ENCODE peak calls at places on chromosomes 3 and 15, in six cellular contexts. O is fibroblast of lung, U is gastrocnemius medialis, V is BJ, T is psoas muscle, I is tibial nerve. P is an unnamed sample. For H3K36me3, the result is how much of the 10 kb centered on the place peaks cover.

GRCh38 chr3:194714564-194714963 is 28.9 kb downstream of the FAM43A start:
- DNase-seq in V (no peak), I (no peak), T (no peak), O (no peak), U (no peak), P (no peak)

GRCh38 chr15:94412979-94413741 is 181.8 kb downstream of the MCTP2 start:
- DNase-seq in O (peak), I (no peak), V (no peak), U (no peak), T (no peak), P (no peak)

GRCh38 chr3:44418549-44418948 is 58.9 kb downstream of the ZNF445 start:
- DNase-seq in O (no peak), U (no peak), T (no peak), V (no peak), I (no peak), P (no peak)

GRCh38 chr3:23263796-23264195 is 60.7 kb downstream of the UBE2E2 start:
- DNase-seq in I (no peak), U (no peak), T (no peak), V (no peak), O (peak), P (no peak)

GRCh38 chr15:40739854-40740253 is 15.2 kb downstream of the RMDN3 start:
- DNase-seq in V (no peak), I (no peak), T (no peak), O (no peak), U (no peak), P (no peak)

GRCh38 chr15:25710184-25710583 is 152.9 kb downstream of the ATP10A start:
- DNase-seq in U (no peak), T (peak), V (no peak), I (no peak), O (no peak), P (no peak)

GRCh38 chr3:139728414-139728813 is 50.6 kb upstream of the NMNAT3 start:
- DNase-seq in T (no peak), U (no peak), V (no peak), I (no peak), O (peak), P (no peak)

GRCh38 chr15:32918481-32919026 is 200.8 kb downstream of the GREM1 start:
- DNase-seq in I (no peak), T (no peak), V (no peak), U (no peak), O (no peak), P (no peak)

GRCh38 chr3:134846943-134847342 is 51.9 kb downstream of the EPHB1 start:
- DNase-seq in T (no peak), V (peak), O (peak), I (no peak), U (no peak), P (peak)

GRCh38 chr3:39808467-39809180 is 785 bp upstream of the MYRIP start:
- DNase-seq in T (no peak), V (no peak), U (no peak), I (no peak), O (no peak), P (no peak)

GRCh38 chr15:67832031-67832551 is 6.8 kb downstream of the SKOR1 start:
- DNase-seq in V (no peak), O (no peak), I (no peak), T (no peak), U (no peak), P (no peak)

GRCh38 chr3:11603628-11604027 is 40.1 kb downstream of the VGLL4 start:
- DNase-seq in V (peak), U (no peak), T (peak), O (peak), I (peak), P (no peak)

GRCh38 chr3:141373768-141374526 is 5.6 kb downstream of the ZBTB38 start:
- DNase-seq in T (no peak), U (no peak), I (no peak), O (peak), V (no peak), P (no peak)

GRCh38 chr3:174439621-174440349 is 419.3 kb upstream of the NAALADL2 start:
- DNase-seq in V (peak), T (peak), U (no peak), I (no peak), O (peak), P (peak)

GRCh38 chr3:24830230-24831152 is 335.8 kb upstream of the THRB start:
- DNase-seq in O (no peak), I (no peak), T (peak), V (no peak), U (no peak), P (no peak)

GRCh38 chr3:13543251-13543650 is 5.7 kb upstream of the FBLN2 start:
- DNase-seq in V (peak), I (peak), T (peak), O (peak), U (peak), P (no peak)

GRCh38 chr3:126130981-126131750 is 47.2 kb upstream of the SLC41A3 start:
- DNase-seq in U (no peak), O (no peak), I (no peak), T (peak), V (no peak), P (no peak)

GRCh38 chr3:152097770-152098169 is 171.0 kb upstream of the MBNL1 start:
- DNase-seq in T (no peak), V (no peak), U (no peak), I (no peak), O (no peak), P (no peak)

GRCh38 chr3:31762888-31763351 is 218.1 kb downstream of the OSBPL10 start:
- DNase-seq in I (no peak), T (no peak), O (peak), V (no peak), U (no peak), P (peak)

GRCh38 chr3:139917226-139917785 is 17.7 kb upstream of the CLSTN2 start:
- DNase-seq in U (no peak), V (no peak), T (no peak), I (no peak), O (no peak), P (no peak)

GRCh38 chr3:120875989-120876388 is 32.0 kb upstream of the STXBP5L start:
- DNase-seq in V (no peak), O (peak), T (no peak), I (no peak), U (no peak), P (no peak)

GRCh38 chr3:128496602-128497304 is 3.8 kb upstream of the GATA2 start:
- DNase-seq in I (no peak), U (no peak), V (no peak), O (peak), T (peak), P (no peak)

GRCh38 chr3:50494136-50494535 is 9.3 kb downstream of the CACNA2D2 start:
- DNase-seq in V (no peak), I (no peak), T (no peak), O (no peak), U (no peak), P (no peak)

GRCh38 chr3:124362418-124362817 is 367.8 kb upstream of the UMPS start:
- DNase-seq in I (no peak), T (no peak), U (no peak), V (no peak), O (no peak), P (no peak)

GRCh38 chr3:111338059-111338698 is 203.8 kb upstream of the CD96 start:
- DNase-seq in V (no peak), I (peak), O (peak), T (no peak), U (no peak), P (peak)

GRCh38 chr3:69385033-69385722 is 710 bp downstream of the FRMD4B start:
- DNase-seq in T (no peak), I (no peak), V (no peak), O (no peak), U (no peak), P (no peak)

GRCh38 chr3:47347217-47347801 is 33.5 kb upstream of the PTPN23 start:
- DNase-seq in I (no peak), V (peak), O (peak), U (no peak), T (no peak), P (no peak)

GRCh38 chr15:73052679-73053397 is 575 bp downstream of the NEO1 start:
- DNase-seq in O (peak), T (peak), U (peak), V (no peak), I (peak), P (no peak)

GRCh38 chr15:53072077-53072476 is 281.9 kb upstream of the ONECUT1 start:
- DNase-seq in U (no peak), I (no peak), T (peak), V (no peak), O (peak), P (peak)

GRCh38 chr15:29268706-29269484 is 727 bp downstream of the NSMCE3 start:
- DNase-seq in I (no peak), T (peak), U (no peak), V (no peak), O (peak), P (no peak)

GRCh38 chr3:80643421-80643820 is 875.6 kb upstream of the ROBO1 start:
- DNase-seq in U (no peak), O (no peak), T (no peak), V (no peak), I (no peak), P (no peak)

GRCh38 chr3:156448300-156448699 is 106.6 kb downstream of the SSR3 start:
- DNase-seq in I (no peak), U (no peak), V (no peak), O (peak), T (no peak), P (no peak)

GRCh38 chr15:64673866-64674265 is 101.5 kb downstream of the RBPMS2 start:
- DNase-seq in T (no peak), V (no peak), O (no peak), I (no peak), U (no peak), P (no peak)

GRCh38 chr3:183275418-183275817 is 22.4 kb downstream of the B3GNT5 start:
- DNase-seq in V (no peak), O (peak), U (no peak), T (no peak), I (no peak), P (no peak)

DNA sequence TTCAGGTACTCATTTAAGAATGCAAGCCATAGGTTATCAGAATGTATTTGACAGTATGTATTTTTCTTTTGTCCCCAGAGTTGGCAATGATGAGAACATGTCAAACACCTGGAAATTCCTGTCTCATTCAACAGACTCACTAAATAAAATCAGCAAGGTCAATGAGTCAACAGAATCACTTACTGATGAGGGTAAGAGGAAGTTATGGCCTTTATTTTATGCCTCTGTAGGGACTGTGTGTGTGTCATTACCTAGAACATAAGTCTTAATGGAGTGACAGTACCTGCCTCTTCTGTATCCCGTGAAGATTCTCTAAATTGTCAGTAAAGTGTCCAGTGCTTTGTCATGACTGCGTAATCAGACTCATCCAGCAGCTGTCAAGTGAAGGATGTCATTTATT is 77.5 kb downstream of the KLHL25 start:
- DNase-seq in V (no peak), U (no peak), T (no peak), I (no peak), O (no peak), P (no peak)
- H3K36me3 ChIP-seq in V (under half), U (half or more), T (under half), I (under half), O (under half), P (under half)

GRCh38 chr15:71362556-71362955 is 247.3 kb downstream of the THSD4 start:
- DNase-seq in I (no peak), T (no peak), O (no peak), U (no peak), V (no peak), P (no peak)
- H3K36me3 ChIP-seq in I (under half), T (under half), O (under half), U (under half), V (under half), P (under half)

GRCh38 chr15:39077998-39078397 is 502.9 kb upstream of the THBS1 start:
- DNase-seq in O (no peak), T (no peak), U (no peak), V (no peak), I (no peak), P (no peak)

GRCh38 chr15:39075756-39076341 is 505.0 kb upstream of the THBS1 start:
- DNase-seq in V (no peak), T (no peak), I (no peak), U (no peak), O (peak), P (no peak)

GRCh38 chr15:39079296-39079834 is 501.5 kb upstream of the THBS1 start:
- DNase-seq in V (no peak), I (no peak), U (no peak), T (no peak), O (peak), P (peak)

GRCh38 chr15:39075311-39075710 is 505.6 kb upstream of the THBS1 start:
- DNase-seq in O (peak), U (no peak), T (no peak), I (no peak), V (peak), P (no peak)

DNA sequence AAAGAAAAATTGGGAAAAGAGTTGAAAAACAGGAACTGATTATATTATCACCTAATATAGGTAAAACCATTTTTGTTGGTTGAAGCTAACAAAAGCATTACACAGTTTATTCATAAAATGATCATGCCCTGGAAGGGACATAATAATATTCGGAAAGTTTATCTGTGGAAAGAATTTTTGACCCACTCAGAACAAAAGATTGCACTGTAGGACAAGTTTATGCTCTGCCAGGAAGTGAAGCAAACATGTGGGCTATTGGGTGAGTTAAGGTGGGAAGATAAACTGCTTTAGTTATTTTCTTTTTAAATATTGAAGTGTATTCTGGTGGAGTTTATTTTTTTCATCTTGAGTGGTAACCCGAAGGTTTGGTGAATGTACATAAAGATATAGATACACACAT is 506.5 kb upstream of the THBS1 start:
- DNase-seq in I (no peak), O (peak), T (no peak), V (no peak), U (no peak), P (no peak)
- H3K36me3 ChIP-seq in I (under half), O (under half), T (under half), V (under half), U (under half), P (under half)

DNA sequence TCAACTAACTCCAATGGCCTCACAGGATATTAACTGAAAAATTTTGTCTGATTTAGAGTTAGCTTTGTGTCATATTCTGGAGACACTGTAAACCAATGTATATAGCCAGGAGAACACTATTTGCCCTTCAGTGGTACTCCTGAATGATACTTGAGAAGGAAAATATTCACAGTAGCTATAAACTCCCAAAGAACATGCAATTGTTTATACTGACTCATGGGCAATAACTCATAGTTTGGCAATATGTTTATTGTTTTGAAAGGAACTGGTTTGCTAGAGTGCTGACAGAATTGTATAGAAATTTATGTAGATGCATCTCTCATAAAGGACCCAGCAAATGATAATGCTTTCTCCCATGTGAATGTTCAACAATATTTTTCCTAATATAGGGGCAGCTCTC is 537.6 kb downstream of the PLOD2 start:
- DNase-seq in T (no peak), O (no peak), I (no peak), U (no peak), V (no peak), P (no peak)
- H3K36me3 ChIP-seq in T (under half), O (under half), I (under half), U (under half), V (under half), P (under half)

P was measured in kidney epithelial cell.